ENCODE peak calls at places on chromosomes 1 and 21, in nine cellular contexts. One of them, this sample, is unnamed.

GRCh38 chr1:2050482-2050792 is 226 bp downstream of the PRKCZ start:
- DNase-seq in NCI-H2081 treated with DMSO at 0.1 percent for 48 hours: no peak
- DNase-seq in central memory CD4-positive, alpha-beta T cell: no peak
- DNase-seq in left ventricle myocardium inferior: no peak
- DNase-seq in left lung: no peak
- DNase-seq in small intestine: no peak
- DNase-seq in pulmonary artery endothelial cell: no peak
- DNase-seq in NCI-H1694 treated with DMSO at 0.1 percent for 48 hours: no peak
- DNase-seq in NCI-H1436: no peak
- DNase-seq in this sample: no peak

GRCh38 chr21:32186843-32187242 is 92.0 kb downstream of the MIS18A start:
- DNase-seq in NCI-H2081 treated with DMSO at 0.1 percent for 48 hours: no peak
- DNase-seq in central memory CD4-positive, alpha-beta T cell: no peak
- DNase-seq in left ventricle myocardium inferior: no peak
- DNase-seq in left lung: no peak
- DNase-seq in small intestine: no peak
- DNase-seq in pulmonary artery endothelial cell: no peak
- DNase-seq in NCI-H1694 treated with DMSO at 0.1 percent for 48 hours: peak; percentile 100
- DNase-seq in NCI-H1436: no peak
- DNase-seq in this sample: no peak

GRCh38 chr1:180098242-180098995 is 56.2 kb upstream of the QSOX1 start:
- DNase-seq in NCI-H2081 treated with DMSO at 0.1 percent for 48 hours: no peak
- DNase-seq in central memory CD4-positive, alpha-beta T cell: no peak
- DNase-seq in left ventricle myocardium inferior: no peak
- DNase-seq in left lung: no peak
- DNase-seq in small intestine: no peak
- DNase-seq in pulmonary artery endothelial cell: no peak
- DNase-seq in NCI-H1694 treated with DMSO at 0.1 percent for 48 hours: no peak
- DNase-seq in NCI-H1436: no peak
- DNase-seq in this sample: no peak

GRCh38 chr21:26800455-26801454 is 44.5 kb downstream of the ADAMTS1 start:
- DNase-seq in NCI-H2081 treated with DMSO at 0.1 percent for 48 hours: no peak
- DNase-seq in central memory CD4-positive, alpha-beta T cell: no peak
- DNase-seq in left ventricle myocardium inferior: peak; percentile 14
- DNase-seq in left lung: no peak
- DNase-seq in small intestine: no peak
- DNase-seq in pulmonary artery endothelial cell: no peak
- DNase-seq in NCI-H1694 treated with DMSO at 0.1 percent for 48 hours: no peak
- DNase-seq in NCI-H1436: no peak
- DNase-seq in this sample: no peak

GRCh38 chr1:243323481-243323880 is 67.6 kb downstream of the SDCCAG8 start:
- DNase-seq in NCI-H2081 treated with DMSO at 0.1 percent for 48 hours: no peak
- DNase-seq in central memory CD4-positive, alpha-beta T cell: no peak
- DNase-seq in left ventricle myocardium inferior: no peak
- DNase-seq in left lung: no peak
- DNase-seq in small intestine: no peak
- DNase-seq in pulmonary artery endothelial cell: no peak
- DNase-seq in NCI-H1694 treated with DMSO at 0.1 percent for 48 hours: no peak
- DNase-seq in NCI-H1436: no peak
- DNase-seq in this sample: no peak

GRCh38 chr1:76021816-76022215 is 52.7 kb upstream of the ST6GALNAC3 start:
- DNase-seq in NCI-H2081 treated with DMSO at 0.1 percent for 48 hours: no peak
- DNase-seq in central memory CD4-positive, alpha-beta T cell: no peak
- DNase-seq in left ventricle myocardium inferior: no peak
- DNase-seq in left lung: no peak
- DNase-seq in small intestine: no peak
- DNase-seq in pulmonary artery endothelial cell: no peak
- DNase-seq in NCI-H1694 treated with DMSO at 0.1 percent for 48 hours: no peak
- DNase-seq in NCI-H1436: no peak
- DNase-seq in this sample: no peak

GRCh38 chr1:168585191-168585590 is 8.8 kb downstream of the XCL1 start:
- DNase-seq in NCI-H2081 treated with DMSO at 0.1 percent for 48 hours: no peak
- DNase-seq in central memory CD4-positive, alpha-beta T cell: no peak
- DNase-seq in left ventricle myocardium inferior: no peak
- DNase-seq in left lung: no peak
- DNase-seq in small intestine: no peak
- DNase-seq in pulmonary artery endothelial cell: no peak
- DNase-seq in NCI-H1694 treated with DMSO at 0.1 percent for 48 hours: no peak
- DNase-seq in NCI-H1436: no peak
- DNase-seq in this sample: no peak

GRCh38 chr1:2053784-2054376 is 3.7 kb downstream of the PRKCZ start:
- DNase-seq in NCI-H2081 treated with DMSO at 0.1 percent for 48 hours: no peak
- DNase-seq in central memory CD4-positive, alpha-beta T cell: no peak
- DNase-seq in left ventricle myocardium inferior: no peak
- DNase-seq in left lung: peak; percentile 61
- DNase-seq in small intestine: no peak
- DNase-seq in pulmonary artery endothelial cell: no peak
- DNase-seq in NCI-H1694 treated with DMSO at 0.1 percent for 48 hours: no peak
- DNase-seq in NCI-H1436: no peak
- DNase-seq in this sample: no peak

GRCh38 chr1:210291786-210292275 is 36.9 kb upstream of the HHAT start:
- DNase-seq in NCI-H2081 treated with DMSO at 0.1 percent for 48 hours: no peak
- DNase-seq in central memory CD4-positive, alpha-beta T cell: no peak
- DNase-seq in left ventricle myocardium inferior: no peak
- DNase-seq in left lung: no peak
- DNase-seq in small intestine: no peak
- DNase-seq in pulmonary artery endothelial cell: no peak
- DNase-seq in NCI-H1694 treated with DMSO at 0.1 percent for 48 hours: no peak
- DNase-seq in NCI-H1436: no peak
- DNase-seq in this sample: no peak

GRCh38 chr1:5743435-5744095 is 248.7 kb downstream of the NPHP4 start:
- DNase-seq in NCI-H2081 treated with DMSO at 0.1 percent for 48 hours: no peak
- DNase-seq in central memory CD4-positive, alpha-beta T cell: no peak
- DNase-seq in left ventricle myocardium inferior: no peak
- DNase-seq in left lung: peak; percentile 49
- DNase-seq in small intestine: no peak
- DNase-seq in pulmonary artery endothelial cell: no peak
- DNase-seq in NCI-H1694 treated with DMSO at 0.1 percent for 48 hours: no peak
- DNase-seq in NCI-H1436: no peak
- DNase-seq in this sample: peak; percentile 62

GRCh38 chr1:63799810-63800209 is 26.0 kb downstream of the ROR1 start:
- DNase-seq in NCI-H2081 treated with DMSO at 0.1 percent for 48 hours: no peak
- DNase-seq in central memory CD4-positive, alpha-beta T cell: no peak
- DNase-seq in left ventricle myocardium inferior: no peak
- DNase-seq in left lung: no peak
- DNase-seq in small intestine: no peak
- DNase-seq in pulmonary artery endothelial cell: no peak
- DNase-seq in NCI-H1694 treated with DMSO at 0.1 percent for 48 hours: no peak
- DNase-seq in NCI-H1436: no peak
- DNase-seq in this sample: no peak

GRCh38 chr1:53625049-53625448 is 113.9 kb downstream of the GLIS1 start:
- DNase-seq in NCI-H2081 treated with DMSO at 0.1 percent for 48 hours: no peak
- DNase-seq in central memory CD4-positive, alpha-beta T cell: no peak
- DNase-seq in left ventricle myocardium inferior: no peak
- DNase-seq in left lung: no peak
- DNase-seq in small intestine: no peak
- DNase-seq in pulmonary artery endothelial cell: no peak
- DNase-seq in NCI-H1694 treated with DMSO at 0.1 percent for 48 hours: no peak
- DNase-seq in NCI-H1436: no peak
- DNase-seq in this sample: peak; percentile 81

GRCh38 chr1:213678348-213678747 is 309.4 kb upstream of the PROX1 start:
- DNase-seq in NCI-H2081 treated with DMSO at 0.1 percent for 48 hours: no peak
- DNase-seq in central memory CD4-positive, alpha-beta T cell: no peak
- DNase-seq in left ventricle myocardium inferior: no peak
- DNase-seq in left lung: no peak
- DNase-seq in small intestine: no peak
- DNase-seq in pulmonary artery endothelial cell: no peak
- DNase-seq in NCI-H1694 treated with DMSO at 0.1 percent for 48 hours: no peak
- DNase-seq in NCI-H1436: no peak
- DNase-seq in this sample: no peak

GRCh38 chr1:157348538-157349480 is 203.5 kb downstream of the FCRL5 start:
- DNase-seq in NCI-H2081 treated with DMSO at 0.1 percent for 48 hours: no peak
- DNase-seq in central memory CD4-positive, alpha-beta T cell: no peak
- DNase-seq in left ventricle myocardium inferior: no peak
- DNase-seq in left lung: no peak
- DNase-seq in small intestine: no peak
- DNase-seq in pulmonary artery endothelial cell: no peak
- DNase-seq in NCI-H1694 treated with DMSO at 0.1 percent for 48 hours: no peak
- DNase-seq in NCI-H1436: no peak
- DNase-seq in this sample: no peak

GRCh38 chr21:41482321-41482720 is 25.6 kb downstream of the TMPRSS2 start:
- DNase-seq in NCI-H2081 treated with DMSO at 0.1 percent for 48 hours: no peak
- DNase-seq in central memory CD4-positive, alpha-beta T cell: no peak
- DNase-seq in left ventricle myocardium inferior: no peak
- DNase-seq in left lung: no peak
- DNase-seq in small intestine: no peak
- DNase-seq in pulmonary artery endothelial cell: no peak
- DNase-seq in NCI-H1694 treated with DMSO at 0.1 percent for 48 hours: no peak
- DNase-seq in NCI-H1436: no peak
- DNase-seq in this sample: no peak

GRCh38 chr1:225426395-225427248 is 1.2 kb downstream of the LBR start:
- DNase-seq in NCI-H2081 treated with DMSO at 0.1 percent for 48 hours: no peak
- DNase-seq in central memory CD4-positive, alpha-beta T cell: peak; percentile 25
- DNase-seq in left ventricle myocardium inferior: peak; percentile 24
- DNase-seq in left lung: peak; percentile 89
- DNase-seq in small intestine: peak; percentile 59
- DNase-seq in pulmonary artery endothelial cell: no peak
- DNase-seq in NCI-H1694 treated with DMSO at 0.1 percent for 48 hours: no peak
- DNase-seq in NCI-H1436: peak; percentile 47
- DNase-seq in this sample: no peak

GRCh38 chr1:230265200-230266115 is 160.7 kb downstream of the PGBD5 start:
- DNase-seq in NCI-H2081 treated with DMSO at 0.1 percent for 48 hours: no peak
- DNase-seq in central memory CD4-positive, alpha-beta T cell: no peak
- DNase-seq in left ventricle myocardium inferior: no peak
- DNase-seq in left lung: no peak
- DNase-seq in small intestine: no peak
- DNase-seq in pulmonary artery endothelial cell: no peak
- DNase-seq in NCI-H1694 treated with DMSO at 0.1 percent for 48 hours: no peak
- DNase-seq in NCI-H1436: no peak
- DNase-seq in this sample: peak; percentile 55

GRCh38 chr1:7873801-7874795 is 21.2 kb upstream of the UTS2 start:
- DNase-seq in NCI-H2081 treated with DMSO at 0.1 percent for 48 hours: no peak
- DNase-seq in central memory CD4-positive, alpha-beta T cell: no peak
- DNase-seq in left ventricle myocardium inferior: no peak
- DNase-seq in left lung: no peak
- DNase-seq in small intestine: no peak
- DNase-seq in pulmonary artery endothelial cell: no peak
- DNase-seq in NCI-H1694 treated with DMSO at 0.1 percent for 48 hours: no peak
- DNase-seq in NCI-H1436: no peak
- DNase-seq in this sample: no peak

GRCh38 chr1:8903908-8904650 is 25.6 kb upstream of the ENO1 start:
- DNase-seq in NCI-H2081 treated with DMSO at 0.1 percent for 48 hours: no peak
- DNase-seq in central memory CD4-positive, alpha-beta T cell: no peak
- DNase-seq in left ventricle myocardium inferior: no peak
- DNase-seq in left lung: no peak
- DNase-seq in small intestine: no peak
- DNase-seq in pulmonary artery endothelial cell: peak; percentile 87
- DNase-seq in NCI-H1694 treated with DMSO at 0.1 percent for 48 hours: no peak
- DNase-seq in NCI-H1436: no peak
- DNase-seq in this sample: peak; percentile 78

GRCh38 chr1:6157528-6158174 is 22.5 kb downstream of the CHD5 start:
- DNase-seq in NCI-H2081 treated with DMSO at 0.1 percent for 48 hours: peak; percentile 55
- DNase-seq in central memory CD4-positive, alpha-beta T cell: no peak
- DNase-seq in left ventricle myocardium inferior: no peak
- DNase-seq in left lung: no peak
- DNase-seq in small intestine: peak; percentile 14
- DNase-seq in pulmonary artery endothelial cell: no peak
- DNase-seq in NCI-H1694 treated with DMSO at 0.1 percent for 48 hours: no peak
- DNase-seq in NCI-H1436: peak; percentile 32
- DNase-seq in this sample: no peak

GRCh38 chr1:108644984-108645383 is 15.9 kb downstream of the HENMT1 start:
- DNase-seq in NCI-H2081 treated with DMSO at 0.1 percent for 48 hours: no peak
- DNase-seq in central memory CD4-positive, alpha-beta T cell: peak; percentile 60
- DNase-seq in left ventricle myocardium inferior: no peak
- DNase-seq in left lung: peak; percentile 72
- DNase-seq in small intestine: peak; percentile 58
- DNase-seq in pulmonary artery endothelial cell: no peak
- DNase-seq in NCI-H1694 treated with DMSO at 0.1 percent for 48 hours: no peak
- DNase-seq in NCI-H1436: no peak
- DNase-seq in this sample: no peak

GRCh38 chr1:173149887-173150286 is 57.2 kb downstream of the TNFSF4 start:
- DNase-seq in NCI-H2081 treated with DMSO at 0.1 percent for 48 hours: no peak
- DNase-seq in central memory CD4-positive, alpha-beta T cell: no peak
- DNase-seq in left ventricle myocardium inferior: no peak
- DNase-seq in left lung: no peak
- DNase-seq in small intestine: no peak
- DNase-seq in pulmonary artery endothelial cell: no peak
- DNase-seq in NCI-H1694 treated with DMSO at 0.1 percent for 48 hours: no peak
- DNase-seq in NCI-H1436: no peak
- DNase-seq in this sample: no peak

GRCh38 chr1:25622526-25622925 is 5.9 kb downstream of the MAN1C1 start:
- DNase-seq in NCI-H2081 treated with DMSO at 0.1 percent for 48 hours: no peak
- DNase-seq in central memory CD4-positive, alpha-beta T cell: no peak
- DNase-seq in left ventricle myocardium inferior: no peak
- DNase-seq in left lung: no peak
- DNase-seq in small intestine: peak; percentile 61
- DNase-seq in pulmonary artery endothelial cell: no peak
- DNase-seq in NCI-H1694 treated with DMSO at 0.1 percent for 48 hours: no peak
- DNase-seq in NCI-H1436: no peak
- DNase-seq in this sample: no peak

GRCh38 chr1:39970274-39970673 is 15.3 kb downstream of the MFSD2A start:
- DNase-seq in NCI-H2081 treated with DMSO at 0.1 percent for 48 hours: no peak
- DNase-seq in central memory CD4-positive, alpha-beta T cell: no peak
- DNase-seq in left ventricle myocardium inferior: no peak
- DNase-seq in left lung: no peak
- DNase-seq in small intestine: peak; percentile 48
- DNase-seq in pulmonary artery endothelial cell: no peak
- DNase-seq in NCI-H1694 treated with DMSO at 0.1 percent for 48 hours: no peak
- DNase-seq in NCI-H1436: no peak
- DNase-seq in this sample: no peak

GRCh38 chr1:157325220-157325619 is 187.0 kb upstream of the ETV3 start:
- DNase-seq in NCI-H2081 treated with DMSO at 0.1 percent for 48 hours: no peak
- DNase-seq in central memory CD4-positive, alpha-beta T cell: no peak
- DNase-seq in left ventricle myocardium inferior: no peak
- DNase-seq in left lung: no peak
- DNase-seq in small intestine: no peak
- DNase-seq in pulmonary artery endothelial cell: no peak
- DNase-seq in NCI-H1694 treated with DMSO at 0.1 percent for 48 hours: no peak
- DNase-seq in NCI-H1436: no peak
- DNase-seq in this sample: no peak

GRCh38 chr1:1554926-1555915 is 14.8 kb upstream of the TMEM240 start:
- DNase-seq in NCI-H2081 treated with DMSO at 0.1 percent for 48 hours: no peak
- DNase-seq in central memory CD4-positive, alpha-beta T cell: no peak
- DNase-seq in left ventricle myocardium inferior: no peak
- DNase-seq in left lung: peak; percentile 71
- DNase-seq in small intestine: peak; percentile 36
- DNase-seq in pulmonary artery endothelial cell: no peak
- DNase-seq in NCI-H1694 treated with DMSO at 0.1 percent for 48 hours: no peak
- DNase-seq in NCI-H1436: no peak
- DNase-seq in this sample: peak; percentile 69

GRCh38 chr1:32151319-32151787 is 28.1 kb upstream of the TXLNA start:
- DNase-seq in NCI-H2081 treated with DMSO at 0.1 percent for 48 hours: no peak
- DNase-seq in central memory CD4-positive, alpha-beta T cell: no peak
- DNase-seq in left ventricle myocardium inferior: no peak
- DNase-seq in left lung: no peak
- DNase-seq in small intestine: no peak
- DNase-seq in pulmonary artery endothelial cell: no peak
- DNase-seq in NCI-H1694 treated with DMSO at 0.1 percent for 48 hours: no peak
- DNase-seq in NCI-H1436: peak; percentile 16
- DNase-seq in this sample: no peak

GRCh38 chr1:67084765-67085318 is 30.9 kb upstream of the SLC35D1 start:
- DNase-seq in NCI-H2081 treated with DMSO at 0.1 percent for 48 hours: no peak
- DNase-seq in central memory CD4-positive, alpha-beta T cell: no peak
- DNase-seq in left ventricle myocardium inferior: no peak
- DNase-seq in left lung: no peak
- DNase-seq in small intestine: no peak
- DNase-seq in pulmonary artery endothelial cell: no peak
- DNase-seq in NCI-H1694 treated with DMSO at 0.1 percent for 48 hours: no peak
- DNase-seq in NCI-H1436: no peak
- DNase-seq in this sample: no peak

GRCh38 chr1:113094506-113094905 is 21.5 kb downstream of the LRIG2 start:
- DNase-seq in NCI-H2081 treated with DMSO at 0.1 percent for 48 hours: no peak
- DNase-seq in central memory CD4-positive, alpha-beta T cell: no peak
- DNase-seq in left ventricle myocardium inferior: no peak
- DNase-seq in left lung: no peak
- DNase-seq in small intestine: no peak
- DNase-seq in pulmonary artery endothelial cell: no peak
- DNase-seq in NCI-H1694 treated with DMSO at 0.1 percent for 48 hours: no peak
- DNase-seq in NCI-H1436: no peak
- DNase-seq in this sample: no peak

GRCh38 chr1:183702087-183702812 is 49.1 kb upstream of the APOBEC4 start:
- DNase-seq in NCI-H2081 treated with DMSO at 0.1 percent for 48 hours: no peak
- DNase-seq in central memory CD4-positive, alpha-beta T cell: no peak
- DNase-seq in left ventricle myocardium inferior: no peak
- DNase-seq in left lung: no peak
- DNase-seq in small intestine: no peak
- DNase-seq in pulmonary artery endothelial cell: no peak
- DNase-seq in NCI-H1694 treated with DMSO at 0.1 percent for 48 hours: no peak
- DNase-seq in NCI-H1436: no peak
- DNase-seq in this sample: no peak

GRCh38 chr1:37995773-37996379 is 6.1 kb upstream of the SF3A3 start:
- DNase-seq in NCI-H2081 treated with DMSO at 0.1 percent for 48 hours: no peak
- DNase-seq in central memory CD4-positive, alpha-beta T cell: peak; percentile 18
- DNase-seq in left ventricle myocardium inferior: peak; percentile 86
- DNase-seq in left lung: peak; percentile 87
- DNase-seq in small intestine: peak; percentile 40
- DNase-seq in pulmonary artery endothelial cell: no peak
- DNase-seq in NCI-H1694 treated with DMSO at 0.1 percent for 48 hours: no peak
- DNase-seq in NCI-H1436: no peak
- DNase-seq in this sample: peak; percentile 97

This sample was measured in posterior vena cava.